ENCODE peak calls at places on chromosomes 6 and 20, in nine cellular contexts. One of them, this sample, is unnamed.

GRCh38 chr20:40863337-40863919 is 165.2 kb upstream of the TOP1 start:
- DNase-seq in OCI-M1: no peak
- DNase-seq in activated naive CD4-positive, alpha-beta T cell: no peak
- DNase-seq in activated CD4-positive, alpha-beta T cell treated with anti-CD3 and anti-CD28 coated beads, Interleukin-2, amount 50 U/mL, for 1 hour: no peak
- DNase-seq in T-helper 2 cell: no peak
- DNase-seq in T-helper 1 cell: no peak
- DNase-seq in NCI-H2081: no peak
- DNase-seq in pulmonary artery endothelial cell: no peak
- DNase-seq in naive thymus-derived CD8-positive, alpha-beta T cell: no peak
- DNase-seq in this sample: no peak

GRCh38 chr20:24102290-24102689 is 113.7 kb upstream of the GGTLC1 start:
- DNase-seq in activated naive CD4-positive, alpha-beta T cell: no peak
- DNase-seq in T-helper 2 cell: no peak
- DNase-seq in pulmonary artery endothelial cell: no peak
- DNase-seq in OCI-M1: peak; percentile 20
- DNase-seq in naive thymus-derived CD8-positive, alpha-beta T cell: peak; percentile 12
- DNase-seq in activated CD4-positive, alpha-beta T cell treated with anti-CD3 and anti-CD28 coated beads, Interleukin-2, amount 50 U/mL, for 1 hour: no peak
- DNase-seq in NCI-H2081: no peak
- DNase-seq in T-helper 1 cell: peak; percentile 33
- DNase-seq in this sample: no peak

GRCh38 chr6:106512048-106512957 is 117.0 kb downstream of the RTN4IP1 start:
- DNase-seq in T-helper 1 cell: peak; percentile 84
- DNase-seq in pulmonary artery endothelial cell: peak; percentile 22
- DNase-seq in activated CD4-positive, alpha-beta T cell treated with anti-CD3 and anti-CD28 coated beads, Interleukin-2, amount 50 U/mL, for 1 hour: peak; percentile 76
- DNase-seq in naive thymus-derived CD8-positive, alpha-beta T cell: peak; percentile 82
- DNase-seq in OCI-M1: peak; percentile 77
- DNase-seq in activated naive CD4-positive, alpha-beta T cell: peak; percentile 70
- DNase-seq in NCI-H2081: no peak
- DNase-seq in T-helper 2 cell: peak; percentile 73
- DNase-seq in this sample: peak; percentile 75

GRCh38 chr6:37141291-37142046 is 28.5 kb upstream of the PIM1 start:
- DNase-seq in NCI-H2081: no peak
- DNase-seq in activated naive CD4-positive, alpha-beta T cell: no peak
- DNase-seq in T-helper 1 cell: peak; percentile 57
- DNase-seq in activated CD4-positive, alpha-beta T cell treated with anti-CD3 and anti-CD28 coated beads, Interleukin-2, amount 50 U/mL, for 1 hour: no peak
- DNase-seq in naive thymus-derived CD8-positive, alpha-beta T cell: no peak
- DNase-seq in OCI-M1: no peak
- DNase-seq in pulmonary artery endothelial cell: no peak
- DNase-seq in T-helper 2 cell: no peak
- DNase-seq in this sample: peak; percentile 87

GRCh38 chr20:61744691-61745396 is 320.8 kb downstream of the TAF4 start:
- DNase-seq in activated CD4-positive, alpha-beta T cell treated with anti-CD3 and anti-CD28 coated beads, Interleukin-2, amount 50 U/mL, for 1 hour: no peak
- DNase-seq in T-helper 2 cell: no peak
- DNase-seq in T-helper 1 cell: no peak
- DNase-seq in NCI-H2081: no peak
- DNase-seq in pulmonary artery endothelial cell: no peak
- DNase-seq in naive thymus-derived CD8-positive, alpha-beta T cell: no peak
- DNase-seq in activated naive CD4-positive, alpha-beta T cell: no peak
- DNase-seq in OCI-M1: no peak
- DNase-seq in this sample: peak; percentile 71

GRCh38 chr6:36743032-36743431 is 45.4 kb downstream of the RAB44 start:
- DNase-seq in OCI-M1: no peak
- DNase-seq in NCI-H2081: no peak
- DNase-seq in pulmonary artery endothelial cell: no peak
- DNase-seq in activated CD4-positive, alpha-beta T cell treated with anti-CD3 and anti-CD28 coated beads, Interleukin-2, amount 50 U/mL, for 1 hour: no peak
- DNase-seq in naive thymus-derived CD8-positive, alpha-beta T cell: no peak
- DNase-seq in T-helper 2 cell: no peak
- DNase-seq in activated naive CD4-positive, alpha-beta T cell: no peak
- DNase-seq in T-helper 1 cell: no peak
- DNase-seq in this sample: no peak

GRCh38 chr6:157330831-157331230 is 7.5 kb upstream of the TMEM242 start:
- DNase-seq in naive thymus-derived CD8-positive, alpha-beta T cell: no peak
- DNase-seq in activated naive CD4-positive, alpha-beta T cell: no peak
- DNase-seq in T-helper 1 cell: no peak
- DNase-seq in OCI-M1: no peak
- DNase-seq in T-helper 2 cell: no peak
- DNase-seq in NCI-H2081: no peak
- DNase-seq in activated CD4-positive, alpha-beta T cell treated with anti-CD3 and anti-CD28 coated beads, Interleukin-2, amount 50 U/mL, for 1 hour: no peak
- DNase-seq in pulmonary artery endothelial cell: no peak
- DNase-seq in this sample: no peak

GRCh38 chr6:52993461-52993860 is 1.6 kb downstream of the GSTA4 start:
- DNase-seq in activated naive CD4-positive, alpha-beta T cell: no peak
- DNase-seq in naive thymus-derived CD8-positive, alpha-beta T cell: no peak
- DNase-seq in NCI-H2081: no peak
- DNase-seq in T-helper 2 cell: no peak
- DNase-seq in pulmonary artery endothelial cell: no peak
- DNase-seq in activated CD4-positive, alpha-beta T cell treated with anti-CD3 and anti-CD28 coated beads, Interleukin-2, amount 50 U/mL, for 1 hour: no peak
- DNase-seq in OCI-M1: no peak
- DNase-seq in T-helper 1 cell: no peak
- DNase-seq in this sample: peak; percentile 8

GRCh38 chr6:109491207-109491938 is 8.4 kb upstream of the ZBTB24 start:
- DNase-seq in activated CD4-positive, alpha-beta T cell treated with anti-CD3 and anti-CD28 coated beads, Interleukin-2, amount 50 U/mL, for 1 hour: no peak
- DNase-seq in naive thymus-derived CD8-positive, alpha-beta T cell: peak; percentile 61
- DNase-seq in OCI-M1: peak; percentile 80
- DNase-seq in T-helper 2 cell: peak; percentile 8
- DNase-seq in NCI-H2081: no peak
- DNase-seq in pulmonary artery endothelial cell: no peak
- DNase-seq in activated naive CD4-positive, alpha-beta T cell: no peak
- DNase-seq in T-helper 1 cell: peak; percentile 76
- DNase-seq in this sample: no peak

GRCh38 chr20:58891076-58891685 is 38.7 kb downstream of the GNAS start:
- DNase-seq in T-helper 1 cell: peak; percentile 75
- DNase-seq in pulmonary artery endothelial cell: no peak
- DNase-seq in OCI-M1: peak; percentile 84
- DNase-seq in NCI-H2081: peak; percentile 65
- DNase-seq in activated naive CD4-positive, alpha-beta T cell: peak; percentile 76
- DNase-seq in T-helper 2 cell: peak; percentile 65
- DNase-seq in naive thymus-derived CD8-positive, alpha-beta T cell: peak; percentile 78
- DNase-seq in activated CD4-positive, alpha-beta T cell treated with anti-CD3 and anti-CD28 coated beads, Interleukin-2, amount 50 U/mL, for 1 hour: peak; percentile 80
- DNase-seq in this sample: peak; percentile 94

GRCh38 chr20:10217517-10218410 is 866 bp upstream of the SNAP25 start:
- DNase-seq in T-helper 2 cell: no peak
- DNase-seq in pulmonary artery endothelial cell: no peak
- DNase-seq in OCI-M1: no peak
- DNase-seq in activated naive CD4-positive, alpha-beta T cell: no peak
- DNase-seq in T-helper 1 cell: peak; percentile 7
- DNase-seq in naive thymus-derived CD8-positive, alpha-beta T cell: no peak
- DNase-seq in NCI-H2081: peak; percentile 62
- DNase-seq in activated CD4-positive, alpha-beta T cell treated with anti-CD3 and anti-CD28 coated beads, Interleukin-2, amount 50 U/mL, for 1 hour: no peak
- DNase-seq in this sample: peak; percentile 97

GRCh38 chr6:3471286-3471685 is 14.4 kb upstream of the SLC22A23 start:
- DNase-seq in activated naive CD4-positive, alpha-beta T cell: no peak
- DNase-seq in naive thymus-derived CD8-positive, alpha-beta T cell: no peak
- DNase-seq in T-helper 2 cell: no peak
- DNase-seq in activated CD4-positive, alpha-beta T cell treated with anti-CD3 and anti-CD28 coated beads, Interleukin-2, amount 50 U/mL, for 1 hour: no peak
- DNase-seq in T-helper 1 cell: no peak
- DNase-seq in pulmonary artery endothelial cell: no peak
- DNase-seq in OCI-M1: no peak
- DNase-seq in NCI-H2081: no peak
- DNase-seq in this sample: no peak

GRCh38 chr20:53691060-53691810 is 97.6 kb upstream of the ZNF217 start:
- DNase-seq in activated naive CD4-positive, alpha-beta T cell: no peak
- DNase-seq in NCI-H2081: no peak
- DNase-seq in T-helper 2 cell: no peak
- DNase-seq in OCI-M1: no peak
- DNase-seq in pulmonary artery endothelial cell: no peak
- DNase-seq in activated CD4-positive, alpha-beta T cell treated with anti-CD3 and anti-CD28 coated beads, Interleukin-2, amount 50 U/mL, for 1 hour: no peak
- DNase-seq in T-helper 1 cell: no peak
- DNase-seq in naive thymus-derived CD8-positive, alpha-beta T cell: no peak
- DNase-seq in this sample: no peak

GRCh38 chr6:155765275-155766194 is 309.9 kb upstream of the NOX3 start:
- DNase-seq in naive thymus-derived CD8-positive, alpha-beta T cell: no peak
- DNase-seq in activated naive CD4-positive, alpha-beta T cell: no peak
- DNase-seq in activated CD4-positive, alpha-beta T cell treated with anti-CD3 and anti-CD28 coated beads, Interleukin-2, amount 50 U/mL, for 1 hour: no peak
- DNase-seq in pulmonary artery endothelial cell: peak; percentile 11
- DNase-seq in OCI-M1: no peak
- DNase-seq in NCI-H2081: no peak
- DNase-seq in T-helper 1 cell: no peak
- DNase-seq in T-helper 2 cell: no peak
- DNase-seq in this sample: peak; percentile 32

GRCh38 chr6:107121266-107121665 is 6.0 kb upstream of the BEND3 start:
- DNase-seq in naive thymus-derived CD8-positive, alpha-beta T cell: no peak
- DNase-seq in T-helper 2 cell: no peak
- DNase-seq in pulmonary artery endothelial cell: no peak
- DNase-seq in activated CD4-positive, alpha-beta T cell treated with anti-CD3 and anti-CD28 coated beads, Interleukin-2, amount 50 U/mL, for 1 hour: no peak
- DNase-seq in NCI-H2081: no peak
- DNase-seq in T-helper 1 cell: no peak
- DNase-seq in activated naive CD4-positive, alpha-beta T cell: no peak
- DNase-seq in OCI-M1: no peak
- DNase-seq in this sample: no peak

GRCh38 chr6:154960299-154960796 is 34.8 kb upstream of the TIAM2 start:
- DNase-seq in T-helper 2 cell: no peak
- DNase-seq in T-helper 1 cell: no peak
- DNase-seq in activated CD4-positive, alpha-beta T cell treated with anti-CD3 and anti-CD28 coated beads, Interleukin-2, amount 50 U/mL, for 1 hour: no peak
- DNase-seq in naive thymus-derived CD8-positive, alpha-beta T cell: no peak
- DNase-seq in pulmonary artery endothelial cell: no peak
- DNase-seq in activated naive CD4-positive, alpha-beta T cell: no peak
- DNase-seq in NCI-H2081: no peak
- DNase-seq in OCI-M1: no peak
- DNase-seq in this sample: no peak

GRCh38 chr20:37804584-37805566 is 98.1 kb upstream of the VSTM2L start:
- DNase-seq in naive thymus-derived CD8-positive, alpha-beta T cell: no peak
- DNase-seq in activated CD4-positive, alpha-beta T cell treated with anti-CD3 and anti-CD28 coated beads, Interleukin-2, amount 50 U/mL, for 1 hour: no peak
- DNase-seq in NCI-H2081: no peak
- DNase-seq in pulmonary artery endothelial cell: no peak
- DNase-seq in OCI-M1: no peak
- DNase-seq in activated naive CD4-positive, alpha-beta T cell: no peak
- DNase-seq in T-helper 2 cell: no peak
- DNase-seq in T-helper 1 cell: peak; percentile 8
- DNase-seq in this sample: peak; percentile 41

GRCh38 chr6:107634147-107635057 is 144.5 kb downstream of the SOBP start:
- DNase-seq in OCI-M1: no peak
- DNase-seq in pulmonary artery endothelial cell: no peak
- DNase-seq in activated naive CD4-positive, alpha-beta T cell: no peak
- DNase-seq in NCI-H2081: no peak
- DNase-seq in activated CD4-positive, alpha-beta T cell treated with anti-CD3 and anti-CD28 coated beads, Interleukin-2, amount 50 U/mL, for 1 hour: no peak
- DNase-seq in T-helper 2 cell: no peak
- DNase-seq in T-helper 1 cell: no peak
- DNase-seq in naive thymus-derived CD8-positive, alpha-beta T cell: peak; percentile 25
- DNase-seq in this sample: peak; percentile 57

GRCh38 chr6:170108890-170109587 is 181.8 kb downstream of the DLL1 start:
- DNase-seq in activated CD4-positive, alpha-beta T cell treated with anti-CD3 and anti-CD28 coated beads, Interleukin-2, amount 50 U/mL, for 1 hour: no peak
- DNase-seq in naive thymus-derived CD8-positive, alpha-beta T cell: no peak
- DNase-seq in NCI-H2081: no peak
- DNase-seq in T-helper 1 cell: no peak
- DNase-seq in pulmonary artery endothelial cell: no peak
- DNase-seq in T-helper 2 cell: no peak
- DNase-seq in OCI-M1: no peak
- DNase-seq in activated naive CD4-positive, alpha-beta T cell: no peak
- DNase-seq in this sample: no peak

This sample was measured in astrocyte of the hippocampus.